ENCODE peak calls at places on chromosomes 3 and 15, in ten cellular contexts. B is foreskin fibroblast, V is choroid plexus epithelial cell, P is psoas muscle, Y is colonic mucosa, S is HCT116, N is endothelial cell, X is heart right ventricle, J is GM23338, L is astrocyte of the spinal cord. H is an unnamed sample.

GRCh38 chr3:47003461-47004368 is 24.2 kb downstream of the NBEAL2 start:
- DNase-seq in V (no peak), Y (no peak), B (no peak), J (no peak), N (no peak), X (no peak), L (no peak), S (no peak), P (peak), H (no peak)

GRCh38 chr15:28132524-28133275 is 33.6 kb upstream of the OCA2 start:
- DNase-seq in B (peak), X (no peak), J (no peak), P (no peak), S (no peak), L (no peak), Y (no peak), V (peak), N (no peak), H (no peak)

GRCh38 chr3:50207359-50208042 is 2.4 kb downstream of the SLC38A3 start:
- DNase-seq in P (no peak), V (no peak), B (no peak), N (no peak), X (no peak), Y (no peak), S (no peak), J (no peak), L (no peak), H (no peak)

GRCh38 chr15:27601239-27601942 is 497.7 kb downstream of the OCA2 start:
- DNase-seq in V (peak), P (no peak), L (peak), N (no peak), X (no peak), B (peak), J (no peak), Y (no peak), S (no peak), H (no peak)

GRCh38 chr3:45565341-45565740 is 29.2 kb upstream of the LIMD1 start:
- DNase-seq in S (no peak), B (no peak), V (no peak), L (no peak), Y (no peak), X (no peak), N (no peak), J (no peak), P (no peak), H (no peak)

GRCh38 chr3:160950542-160950941 is 154.6 kb downstream of the B3GALNT1 start:
- DNase-seq in B (no peak), S (no peak), L (no peak), X (no peak), P (no peak), J (no peak), Y (no peak), V (no peak), N (no peak), H (no peak)

GRCh38 chr3:70712449-70713082 is 400.1 kb upstream of the MDFIC2 start:
- DNase-seq in X (no peak), Y (no peak), S (no peak), B (no peak), V (no peak), J (no peak), L (no peak), N (no peak), P (no peak), H (no peak)

GRCh38 chr15:36682091-36682490 is 102.7 kb downstream of the CDIN1 start:
- DNase-seq in X (no peak), V (peak), B (peak), J (no peak), Y (no peak), N (no peak), P (no peak), S (no peak), L (peak), H (no peak)

GRCh38 chr15:56425276-56425675 is 39.7 kb downstream of the MNS1 start:
- DNase-seq in V (no peak), P (no peak), X (no peak), N (no peak), L (no peak), Y (no peak), B (no peak), S (no peak), J (no peak), H (no peak)

GRCh38 chr15:56425976-56426375 is 39.0 kb downstream of the MNS1 start:
- DNase-seq in X (no peak), V (no peak), B (peak), S (no peak), Y (no peak), J (no peak), P (no peak), L (no peak), N (no peak), H (no peak)

GRCh38 chr15:56432304-56432703 is 32.6 kb downstream of the MNS1 start:
- DNase-seq in Y (no peak), X (no peak), B (no peak), V (no peak), P (no peak), N (no peak), S (no peak), L (no peak), J (no peak), H (no peak)

GRCh38 chr15:56428821-56429458 is 36.0 kb downstream of the MNS1 start:
- DNase-seq in V (peak), J (peak), Y (no peak), S (peak), L (peak), B (peak), N (no peak), X (no peak), P (no peak), H (no peak)
- TF ChIP-seq CTCF in V (peak), J (peak), Y (peak), S (peak), L (peak), B (peak), N (peak), X (peak), P (peak), H (peak)

GRCh38 chr3:61631108-61631769 is 69.9 kb downstream of the PTPRG start:
- DNase-seq in X (no peak), N (no peak), L (no peak), Y (no peak), V (no peak), P (no peak), J (no peak), S (no peak), B (no peak), H (no peak)
- TF ChIP-seq CTCF in X (no peak), N (no peak), L (peak), Y (no peak), V (no peak), P (no peak), J (peak), S (no peak), B (no peak), H (peak)

GRCh38 chr3:159765025-159765859 is 223.4 kb upstream of the IL12A start:
- DNase-seq in N (peak), L (peak), X (peak), J (peak), B (peak), P (peak), V (peak), Y (peak), S (peak), H (peak)
- TF ChIP-seq CTCF in N (no peak), L (no peak), X (no peak), J (no peak), B (no peak), P (no peak), V (no peak), Y (no peak), S (no peak), H (no peak)

GRCh38 chr3:51269466-51269865 is 115.6 kb upstream of the MANF start:
- DNase-seq in J (no peak), X (no peak), Y (no peak), V (peak), N (no peak), B (peak), P (no peak), L (no peak), S (no peak), H (no peak)
- TF ChIP-seq CTCF in J (peak), X (no peak), Y (no peak), V (peak), N (no peak), B (no peak), P (no peak), L (peak), S (no peak), H (no peak)

GRCh38 chr3:10992017-10992945 is at the start of gene SLC6A1:
- DNase-seq in Y (no peak), B (peak), J (peak), N (peak), L (no peak), S (no peak), V (no peak), X (peak), P (peak), H (peak)
- TF ChIP-seq CTCF in Y (no peak), B (no peak), J (peak), N (no peak), L (no peak), S (no peak), V (no peak), X (no peak), P (no peak), H (no peak)

DNA sequence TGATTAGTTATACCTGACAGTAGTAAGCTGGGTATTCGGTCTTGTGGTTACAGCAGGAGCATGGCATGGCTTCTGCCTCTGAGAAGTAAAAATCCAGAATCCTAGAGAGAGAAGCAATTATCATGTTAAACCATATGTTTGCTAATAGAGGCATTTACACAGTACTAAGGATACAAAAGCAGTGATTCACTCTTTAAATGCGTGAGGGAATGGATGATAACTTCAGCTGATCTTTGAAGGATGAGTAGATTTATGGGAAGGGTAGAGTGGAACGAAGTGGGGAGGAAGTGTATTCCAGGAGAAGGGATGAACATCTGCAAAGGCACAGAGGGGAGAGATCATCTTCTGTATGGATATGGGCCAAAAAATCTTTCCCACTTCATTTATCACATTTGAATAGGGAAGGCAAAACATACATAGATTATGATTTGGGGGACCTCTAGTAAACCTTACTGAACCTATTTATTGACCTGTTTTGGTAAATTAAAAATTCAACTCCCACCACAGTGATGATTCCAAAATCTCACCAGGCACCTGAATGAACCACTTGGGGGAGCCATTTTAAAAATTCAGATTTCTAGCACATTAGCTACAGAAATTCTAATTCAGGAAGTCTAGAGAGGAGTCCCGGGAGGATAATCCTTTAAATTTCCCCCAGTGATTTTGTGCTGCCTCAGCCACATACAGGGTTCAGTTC is 35.1 kb downstream of the IGSF10 start:
- DNase-seq in S (no peak), J (peak), V (peak), N (no peak), X (no peak), B (no peak), L (no peak), P (no peak), Y (no peak), H (no peak)
- TF ChIP-seq CTCF in S (no peak), J (peak), V (peak), N (no peak), X (no peak), B (peak), L (peak), P (no peak), Y (no peak), H (no peak)

GRCh38 chr3:13879946-13880810 is at the start of gene WNT7A:
- DNase-seq in P (no peak), V (no peak), B (peak), Y (no peak), J (peak), N (peak), L (no peak), S (no peak), X (no peak), H (peak)
- TF ChIP-seq CTCF in P (peak), V (peak), B (peak), Y (peak), J (peak), N (peak), L (no peak), S (peak), X (peak), H (peak)

H was measured in nephron progenitor cell.